ENCODE peak calls at places on chromosomes 4 and X, in nine cellular contexts. One of them, this sample, is unnamed.

GRCh38 chr4:3822230-3822947 is 56.2 kb downstream of the ADRA2C start:
- DNase-seq in sigmoid colon: no peak
- DNase-seq in stomach: no peak
- DNase-seq in H1: no peak
- DNase-seq in transverse colon: peak
- DNase-seq in HepG2: peak
- DNase-seq in suprapubic skin: no peak
- DNase-seq in SK-N-SH: no peak
- DNase-seq in K562: no peak
- DNase-seq in this sample: no peak

GRCh38 chrX:23511783-23512182 is 155.5 kb upstream of the PRDX4 start:
- DNase-seq in suprapubic skin: no peak
- DNase-seq in transverse colon: no peak
- DNase-seq in K562: no peak
- DNase-seq in sigmoid colon: no peak
- DNase-seq in HepG2: no peak
- DNase-seq in H1: no peak
- DNase-seq in stomach: no peak
- DNase-seq in SK-N-SH: peak
- DNase-seq in this sample: no peak

GRCh38 chrX:39613997-39614679 is 483.6 kb downstream of the BCOR start:
- DNase-seq in SK-N-SH: peak
- DNase-seq in H1: peak
- DNase-seq in suprapubic skin: no peak
- DNase-seq in transverse colon: peak
- DNase-seq in stomach: no peak
- DNase-seq in HepG2: no peak
- DNase-seq in sigmoid colon: no peak
- DNase-seq in K562: no peak
- DNase-seq in this sample: no peak

GRCh38 chr4:87633239-87633638 is 16.8 kb upstream of the DMP1 start:
- DNase-seq in stomach: no peak
- DNase-seq in H1: no peak
- DNase-seq in suprapubic skin: no peak
- DNase-seq in HepG2: no peak
- DNase-seq in K562: peak
- DNase-seq in transverse colon: no peak
- DNase-seq in SK-N-SH: peak
- DNase-seq in sigmoid colon: no peak
- DNase-seq in this sample: no peak

GRCh38 chr4:185013715-185014114 is 4.6 kb upstream of the HELT start:
- DNase-seq in SK-N-SH: no peak
- DNase-seq in stomach: no peak
- DNase-seq in transverse colon: no peak
- DNase-seq in H1: no peak
- DNase-seq in sigmoid colon: no peak
- DNase-seq in K562: no peak
- DNase-seq in suprapubic skin: no peak
- DNase-seq in HepG2: no peak
- DNase-seq in this sample: no peak

GRCh38 chrX:130347336-130347735 is 7.6 kb downstream of the SLC25A14 start:
- DNase-seq in sigmoid colon: no peak
- DNase-seq in suprapubic skin: no peak
- DNase-seq in transverse colon: no peak
- DNase-seq in H1: no peak
- DNase-seq in K562: no peak
- DNase-seq in SK-N-SH: no peak
- DNase-seq in HepG2: no peak
- DNase-seq in stomach: no peak
- DNase-seq in this sample: no peak

GRCh38 chr4:57426779-57427395 is 316.7 kb upstream of the IGFBP7 start:
- DNase-seq in SK-N-SH: peak
- DNase-seq in HepG2: peak
- DNase-seq in sigmoid colon: no peak
- DNase-seq in K562: peak
- DNase-seq in H1: peak
- DNase-seq in suprapubic skin: no peak
- DNase-seq in transverse colon: peak
- DNase-seq in stomach: peak
- DNase-seq in this sample: no peak

GRCh38 chr4:3648731-3649130 is 116.5 kb upstream of the LRPAP1 start:
- DNase-seq in HepG2: no peak
- DNase-seq in transverse colon: no peak
- DNase-seq in suprapubic skin: no peak
- DNase-seq in K562: no peak
- DNase-seq in SK-N-SH: no peak
- DNase-seq in stomach: no peak
- DNase-seq in H1: no peak
- DNase-seq in sigmoid colon: no peak
- DNase-seq in this sample: no peak

GRCh38 chr4:150089732-150090131 is 11.5 kb downstream of the DCLK2 start:
- DNase-seq in H1: no peak
- DNase-seq in K562: no peak
- DNase-seq in SK-N-SH: no peak
- DNase-seq in sigmoid colon: no peak
- DNase-seq in suprapubic skin: no peak
- DNase-seq in stomach: no peak
- DNase-seq in HepG2: no peak
- DNase-seq in transverse colon: no peak
- DNase-seq in this sample: no peak

GRCh38 chr4:150094676-150095075 is 16.4 kb downstream of the DCLK2 start:
- DNase-seq in transverse colon: no peak
- DNase-seq in H1: no peak
- DNase-seq in K562: no peak
- DNase-seq in SK-N-SH: no peak
- DNase-seq in sigmoid colon: no peak
- DNase-seq in HepG2: no peak
- DNase-seq in suprapubic skin: no peak
- DNase-seq in stomach: no peak
- DNase-seq in this sample: no peak

GRCh38 chr4:150087007-150087406 is 8.8 kb downstream of the DCLK2 start:
- DNase-seq in K562: no peak
- DNase-seq in H1: no peak
- DNase-seq in transverse colon: no peak
- DNase-seq in SK-N-SH: no peak
- DNase-seq in stomach: no peak
- DNase-seq in sigmoid colon: no peak
- DNase-seq in HepG2: no peak
- DNase-seq in suprapubic skin: no peak
- DNase-seq in this sample: no peak

GRCh38 chr4:150096625-150097024 is 18.4 kb downstream of the DCLK2 start:
- DNase-seq in suprapubic skin: no peak
- DNase-seq in HepG2: no peak
- DNase-seq in SK-N-SH: no peak
- DNase-seq in stomach: no peak
- DNase-seq in transverse colon: no peak
- DNase-seq in K562: no peak
- DNase-seq in H1: no peak
- DNase-seq in sigmoid colon: no peak
- DNase-seq in this sample: no peak

DNA sequence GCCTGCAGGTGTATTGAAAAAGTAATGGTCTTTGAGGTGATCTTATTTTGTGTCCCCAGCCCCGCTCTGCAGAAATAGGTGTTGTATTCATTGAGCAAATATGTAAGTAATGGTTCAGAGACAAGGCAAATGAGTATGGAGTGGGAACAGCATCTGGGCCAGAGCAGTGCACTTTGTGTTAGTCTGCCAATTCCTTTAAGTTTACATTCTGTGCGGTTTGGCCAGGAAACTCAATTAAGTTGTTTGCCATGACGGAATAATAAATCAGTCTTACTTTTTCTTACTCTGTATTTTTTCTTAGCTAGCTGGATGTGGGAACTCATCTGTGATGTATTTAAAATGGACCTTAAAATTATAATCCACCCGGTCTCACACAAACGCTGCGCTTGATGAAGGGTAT is 12.6 kb downstream of the DCLK2 start:
- DNase-seq in HepG2: no peak
- DNase-seq in suprapubic skin: no peak
- DNase-seq in K562: no peak
- DNase-seq in sigmoid colon: no peak
- DNase-seq in H1: no peak
- DNase-seq in transverse colon: no peak
- DNase-seq in SK-N-SH: no peak
- DNase-seq in stomach: no peak
- DNase-seq in this sample: no peak
- TF ChIP-seq POLR2AphosphoS5 in HepG2: no peak
- TF ChIP-seq POLR2AphosphoS5 in suprapubic skin: no peak
- TF ChIP-seq POLR2AphosphoS5 in K562: no peak
- TF ChIP-seq POLR2AphosphoS5 in sigmoid colon: no peak
- TF ChIP-seq POLR2AphosphoS5 in H1: no peak
- TF ChIP-seq POLR2AphosphoS5 in transverse colon: no peak
- TF ChIP-seq POLR2AphosphoS5 in SK-N-SH: no peak
- TF ChIP-seq POLR2AphosphoS5 in stomach: no peak
- TF ChIP-seq POLR2AphosphoS5 in this sample: no peak

GRCh38 chrX:49175435-49175834 is 3.7 kb downstream of the PLP2 start:
- DNase-seq in stomach: no peak
- DNase-seq in suprapubic skin: peak
- DNase-seq in SK-N-SH: no peak
- DNase-seq in sigmoid colon: no peak
- DNase-seq in transverse colon: no peak
- DNase-seq in H1: no peak
- DNase-seq in K562: peak
- DNase-seq in HepG2: no peak
- DNase-seq in this sample: no peak
- TF ChIP-seq EP300 in stomach: no peak
- TF ChIP-seq EP300 in suprapubic skin: no peak
- TF ChIP-seq EP300 in SK-N-SH: no peak
- TF ChIP-seq EP300 in sigmoid colon: no peak
- TF ChIP-seq EP300 in transverse colon: no peak
- TF ChIP-seq EP300 in H1: no peak
- TF ChIP-seq EP300 in K562: no peak
- TF ChIP-seq EP300 in HepG2: no peak
- TF ChIP-seq EP300 in this sample: no peak

GRCh38 chr4:86013623-86014022 is 346.2 kb downstream of the MAPK10 start:
- DNase-seq in HepG2: no peak
- DNase-seq in suprapubic skin: no peak
- DNase-seq in SK-N-SH: no peak
- DNase-seq in K562: no peak
- DNase-seq in transverse colon: no peak
- DNase-seq in H1: no peak
- DNase-seq in sigmoid colon: no peak
- DNase-seq in stomach: no peak
- DNase-seq in this sample: no peak

GRCh38 chr4:86019906-86020305 is 339.9 kb downstream of the MAPK10 start:
- DNase-seq in H1: no peak
- DNase-seq in SK-N-SH: peak
- DNase-seq in suprapubic skin: no peak
- DNase-seq in sigmoid colon: no peak
- DNase-seq in stomach: no peak
- DNase-seq in K562: no peak
- DNase-seq in HepG2: no peak
- DNase-seq in transverse colon: no peak
- DNase-seq in this sample: no peak

GRCh38 chr4:86014599-86014998 is 345.3 kb downstream of the MAPK10 start:
- DNase-seq in H1: no peak
- DNase-seq in stomach: no peak
- DNase-seq in sigmoid colon: no peak
- DNase-seq in suprapubic skin: no peak
- DNase-seq in K562: no peak
- DNase-seq in transverse colon: no peak
- DNase-seq in SK-N-SH: no peak
- DNase-seq in HepG2: no peak
- DNase-seq in this sample: no peak

GRCh38 chr4:86015412-86016350 is 344.2 kb downstream of the MAPK10 start:
- DNase-seq in transverse colon: no peak
- DNase-seq in H1: no peak
- DNase-seq in HepG2: no peak
- DNase-seq in sigmoid colon: no peak
- DNase-seq in suprapubic skin: no peak
- DNase-seq in SK-N-SH: no peak
- DNase-seq in K562: no peak
- DNase-seq in stomach: no peak
- DNase-seq in this sample: no peak

DNA sequence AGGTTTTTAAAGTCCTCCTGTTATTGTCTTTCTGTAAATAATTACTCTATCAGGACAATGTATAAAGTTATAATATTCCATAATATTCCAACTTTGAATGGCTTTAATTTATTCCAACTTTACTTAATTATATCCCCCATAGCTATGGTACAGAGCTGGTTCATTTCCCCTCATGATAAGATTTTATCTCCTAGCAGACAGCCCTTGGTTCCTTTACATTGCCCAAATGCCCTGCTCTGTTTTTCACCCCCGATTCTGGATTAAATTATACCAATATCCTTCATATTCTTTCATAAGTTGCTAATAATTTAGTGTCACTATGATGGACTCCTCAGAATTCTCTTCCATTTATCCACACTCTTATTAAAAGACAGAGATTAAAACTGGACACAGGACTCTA is 340.5 kb downstream of the MAPK10 start:
- DNase-seq in transverse colon: no peak
- DNase-seq in SK-N-SH: peak
- DNase-seq in HepG2: no peak
- DNase-seq in sigmoid colon: no peak
- DNase-seq in H1: no peak
- DNase-seq in K562: no peak
- DNase-seq in stomach: no peak
- DNase-seq in suprapubic skin: no peak
- DNase-seq in this sample: no peak
- TF ChIP-seq POLR2AphosphoS5 in transverse colon: no peak
- TF ChIP-seq POLR2AphosphoS5 in SK-N-SH: peak
- TF ChIP-seq POLR2AphosphoS5 in HepG2: no peak
- TF ChIP-seq POLR2AphosphoS5 in sigmoid colon: no peak
- TF ChIP-seq POLR2AphosphoS5 in H1: no peak
- TF ChIP-seq POLR2AphosphoS5 in K562: no peak
- TF ChIP-seq POLR2AphosphoS5 in stomach: no peak
- TF ChIP-seq POLR2AphosphoS5 in suprapubic skin: no peak
- TF ChIP-seq POLR2AphosphoS5 in this sample: no peak

GRCh38 chr4:2401610-2401983 is 16.8 kb downstream of the ZFYVE28 start:
- DNase-seq in suprapubic skin: no peak
- DNase-seq in sigmoid colon: no peak
- DNase-seq in stomach: no peak
- DNase-seq in transverse colon: no peak
- DNase-seq in SK-N-SH: no peak
- DNase-seq in HepG2: no peak
- DNase-seq in K562: no peak
- DNase-seq in H1: no peak
- DNase-seq in this sample: no peak

GRCh38 chr4:2402453-2402852 is 16.0 kb downstream of the ZFYVE28 start:
- DNase-seq in stomach: no peak
- DNase-seq in HepG2: no peak
- DNase-seq in H1: no peak
- DNase-seq in SK-N-SH: no peak
- DNase-seq in sigmoid colon: no peak
- DNase-seq in K562: no peak
- DNase-seq in suprapubic skin: no peak
- DNase-seq in transverse colon: no peak
- DNase-seq in this sample: no peak

GRCh38 chr4:2400841-2401609 is 17.4 kb downstream of the ZFYVE28 start:
- DNase-seq in suprapubic skin: no peak
- DNase-seq in stomach: no peak
- DNase-seq in K562: no peak
- DNase-seq in HepG2: no peak
- DNase-seq in transverse colon: no peak
- DNase-seq in H1: no peak
- DNase-seq in sigmoid colon: no peak
- DNase-seq in SK-N-SH: no peak
- DNase-seq in this sample: no peak

GRCh38 chr4:2402941-2403340 is 15.5 kb downstream of the ZFYVE28 start:
- DNase-seq in K562: no peak
- DNase-seq in transverse colon: no peak
- DNase-seq in suprapubic skin: no peak
- DNase-seq in sigmoid colon: no peak
- DNase-seq in stomach: no peak
- DNase-seq in H1: no peak
- DNase-seq in HepG2: no peak
- DNase-seq in SK-N-SH: no peak
- DNase-seq in this sample: no peak

GRCh38 chr4:2402053-2402452 is 16.4 kb downstream of the ZFYVE28 start:
- DNase-seq in sigmoid colon: peak
- DNase-seq in SK-N-SH: peak
- DNase-seq in HepG2: peak
- DNase-seq in transverse colon: peak
- DNase-seq in suprapubic skin: no peak
- DNase-seq in stomach: peak
- DNase-seq in K562: peak
- DNase-seq in H1: peak
- DNase-seq in this sample: peak
- TF ChIP-seq EP300 in sigmoid colon: no peak
- TF ChIP-seq EP300 in SK-N-SH: no peak
- TF ChIP-seq EP300 in HepG2: no peak
- TF ChIP-seq EP300 in transverse colon: no peak
- TF ChIP-seq EP300 in suprapubic skin: no peak
- TF ChIP-seq EP300 in stomach: no peak
- TF ChIP-seq EP300 in K562: peak
- TF ChIP-seq EP300 in H1: no peak
- TF ChIP-seq EP300 in this sample: no peak

This sample was measured in esophagus muscularis mucosa.